ENCODE peak calls at places on chromosomes 16 and 17, in ten cellular contexts. B is AG04450; V is thoracic aorta; I is endodermal cell; M is CD8-positive, alpha-beta memory T cell; P is naive thymus-derived CD4-positive, alpha-beta T cell; F is tibial artery; J is neural progenitor cell; Z is uterus; O is IMR-90. R is an unnamed sample.

GRCh38 chr17:79116575-79117368 is 42.1 kb downstream of the ENGASE start:
- DNase-seq in B (no peak), I (no peak), F (no peak), M (no peak), V (no peak), Z (no peak), O (no peak), J (no peak), P (no peak), R (no peak)

GRCh38 chr16:54266363-54266955 is 20.1 kb downstream of the IRX3 start:
- DNase-seq in Z (no peak), B (no peak), M (no peak), V (no peak), F (peak), I (no peak), J (no peak), P (no peak), O (no peak), R (no peak)

GRCh38 chr17:82679586-82680465 is 18.7 kb downstream of the RAB40B start:
- DNase-seq in B (no peak), Z (no peak), F (no peak), P (no peak), I (peak), M (no peak), O (no peak), V (no peak), J (peak), R (no peak)

GRCh38 chr16:48895142-48895541 is 285.2 kb upstream of the N4BP1 start:
- DNase-seq in B (no peak), O (no peak), I (peak), F (no peak), V (no peak), J (peak), Z (no peak), P (no peak), M (no peak), R (no peak)

GRCh38 chr17:74177018-74177450 is 26.4 kb upstream of the RPL38 start:
- DNase-seq in F (no peak), O (peak), P (no peak), M (no peak), V (no peak), B (no peak), J (no peak), Z (no peak), I (no peak), R (no peak)

GRCh38 chr17:63550816-63551639 is 751 bp downstream of the DCAF7 start:
- DNase-seq in I (peak), P (no peak), B (no peak), J (peak), M (no peak), F (no peak), O (peak), V (no peak), Z (no peak), R (no peak)

GRCh38 chr17:80742091-80742490 is 197.5 kb downstream of the RPTOR start:
- DNase-seq in I (peak), Z (no peak), M (no peak), V (no peak), B (no peak), J (no peak), O (no peak), P (no peak), F (no peak), R (no peak)

GRCh38 chr17:82217120-82217529 is 4.5 kb upstream of the CCDC57 start:
- DNase-seq in F (peak), I (no peak), V (no peak), B (no peak), M (no peak), Z (no peak), J (no peak), P (no peak), O (no peak), R (peak)

GRCh38 chr17:81731271-81731670 is 19.2 kb downstream of the SLC25A10 start:
- DNase-seq in Z (no peak), P (no peak), B (no peak), M (no peak), O (peak), I (no peak), F (no peak), V (no peak), J (no peak), R (no peak)

DNA sequence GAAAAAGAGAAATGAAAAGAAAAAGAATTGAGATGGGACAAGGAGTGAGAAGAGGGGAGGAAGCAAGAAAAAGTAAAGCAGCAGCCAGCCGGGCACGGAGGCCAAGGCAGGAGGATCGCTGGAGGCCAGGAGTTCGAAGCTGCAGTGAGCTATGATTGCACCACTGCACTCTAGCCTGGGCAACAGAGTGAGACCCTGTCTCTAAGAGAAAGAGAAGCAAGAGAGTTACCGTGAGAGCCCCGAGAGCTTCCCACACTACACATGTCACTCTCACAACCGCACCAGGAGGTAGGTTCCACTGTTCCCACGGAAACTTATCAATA is 18.8 kb upstream of the LITAF start:
- DNase-seq in B (no peak), J (no peak), O (no peak), Z (no peak), F (no peak), I (no peak), V (no peak), P (no peak), M (no peak), R (no peak)
- H3K27ac ChIP-seq in B (no peak), J (no peak), O (no peak), Z (peak), F (no peak), I (no peak), V (no peak), P (no peak), M (no peak), R (no peak)

GRCh38 chr17:1074886-1075665 is 78.1 kb downstream of the TIMM22 start:
- DNase-seq in F (no peak), M (no peak), V (no peak), P (no peak), J (no peak), Z (no peak), B (no peak), I (peak), O (no peak), R (no peak)
- H3K27ac ChIP-seq in F (no peak), M (no peak), V (no peak), P (no peak), J (no peak), Z (no peak), B (no peak), I (no peak), O (no peak), R (peak)

GRCh38 chr17:1872976-1873375 is 43.2 kb downstream of the RPA1 start:
- DNase-seq in V (no peak), M (no peak), P (no peak), J (no peak), O (no peak), F (no peak), Z (no peak), B (no peak), I (no peak), R (no peak)
- H3K27ac ChIP-seq in V (no peak), M (no peak), P (peak), J (no peak), O (no peak), F (no peak), Z (no peak), B (no peak), I (no peak), R (no peak)

GRCh38 chr17:28599311-28600184 is 723 bp upstream of the SPAG5 start:
- DNase-seq in Z (peak), P (no peak), V (peak), M (peak), J (no peak), O (peak), B (peak), F (peak), I (no peak), R (peak)
- H3K27ac ChIP-seq in Z (peak), P (peak), V (peak), M (peak), J (no peak), O (peak), B (peak), F (peak), I (peak), R (peak)

DNA sequence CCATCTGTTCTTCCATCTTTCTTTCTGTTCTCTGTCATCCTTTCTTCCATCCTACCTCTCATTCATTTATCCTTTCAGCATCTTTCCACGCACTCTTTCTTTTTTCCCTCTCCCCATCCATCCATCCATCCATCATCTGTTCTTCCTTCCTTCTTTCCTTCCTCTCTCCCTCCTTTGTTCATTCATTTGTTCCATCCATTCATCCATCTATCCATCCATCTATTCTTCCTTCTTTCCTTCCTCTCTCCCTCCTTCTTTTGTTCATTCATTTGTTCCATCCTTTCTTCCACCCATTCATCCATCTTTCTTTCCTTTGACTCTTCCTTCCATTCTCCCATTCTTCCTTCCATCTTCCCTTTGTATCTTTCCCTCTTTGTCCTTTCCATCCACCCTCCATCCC is 39.2 kb downstream of the ARHGAP23 start:
- DNase-seq in Z (no peak), P (no peak), B (no peak), I (no peak), F (no peak), J (no peak), M (no peak), V (no peak), O (no peak), R (no peak)
- H3K27ac ChIP-seq in Z (no peak), P (no peak), B (no peak), I (no peak), F (peak), J (no peak), M (no peak), V (no peak), O (no peak), R (no peak)

GRCh38 chr16:74252329-74252728 is 44.3 kb upstream of the PSMD7 start:
- DNase-seq in M (no peak), V (no peak), I (no peak), J (no peak), Z (no peak), O (no peak), F (no peak), B (no peak), P (no peak), R (no peak)
- H3K27ac ChIP-seq in M (no peak), V (no peak), I (no peak), J (no peak), Z (no peak), O (no peak), F (no peak), B (no peak), P (no peak), R (no peak)

DNA sequence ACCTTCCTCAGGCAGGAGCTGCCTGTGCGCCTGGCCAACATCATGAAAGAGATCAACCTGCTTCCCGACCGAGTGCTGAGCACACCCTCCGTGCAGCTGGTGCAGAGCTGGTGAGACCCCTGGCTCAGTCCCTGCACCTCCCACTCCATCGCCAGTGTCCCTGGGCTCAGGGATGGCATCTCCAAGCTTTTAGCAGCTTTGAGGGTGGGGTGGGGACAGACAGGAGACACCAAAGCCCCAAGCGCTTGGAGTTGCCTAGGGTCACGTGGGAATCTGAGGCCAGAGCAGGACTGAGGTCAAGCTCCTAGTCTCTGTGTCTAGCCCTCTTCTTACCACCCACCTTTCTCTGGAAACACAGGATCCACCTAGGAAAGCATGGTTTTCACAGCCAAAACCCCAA is 2.3 kb downstream of the PDK2 start:
- DNase-seq in B (no peak), V (no peak), I (no peak), F (no peak), Z (no peak), P (no peak), O (no peak), M (no peak), J (no peak), R (no peak)
- H3K27ac ChIP-seq in B (no peak), V (no peak), I (no peak), F (peak), Z (no peak), P (no peak), O (no peak), M (no peak), J (no peak), R (peak)

GRCh38 chr16:82301108-82301755 is 131.2 kb upstream of the MPHOSPH6 start:
- DNase-seq in B (no peak), Z (no peak), J (no peak), V (no peak), M (no peak), F (no peak), P (no peak), I (no peak), O (no peak), R (no peak)
- H3K27ac ChIP-seq in B (no peak), Z (no peak), J (no peak), V (no peak), M (no peak), F (no peak), P (no peak), I (no peak), O (no peak), R (no peak)

GRCh38 chr16:82628741-82629140 is 2.0 kb downstream of the CDH13 start:
- DNase-seq in J (no peak), I (no peak), F (no peak), O (no peak), V (no peak), M (no peak), B (no peak), Z (no peak), P (no peak), R (no peak)
- H3K27ac ChIP-seq in J (no peak), I (no peak), F (peak), O (no peak), V (peak), M (no peak), B (peak), Z (peak), P (no peak), R (peak)

DNA sequence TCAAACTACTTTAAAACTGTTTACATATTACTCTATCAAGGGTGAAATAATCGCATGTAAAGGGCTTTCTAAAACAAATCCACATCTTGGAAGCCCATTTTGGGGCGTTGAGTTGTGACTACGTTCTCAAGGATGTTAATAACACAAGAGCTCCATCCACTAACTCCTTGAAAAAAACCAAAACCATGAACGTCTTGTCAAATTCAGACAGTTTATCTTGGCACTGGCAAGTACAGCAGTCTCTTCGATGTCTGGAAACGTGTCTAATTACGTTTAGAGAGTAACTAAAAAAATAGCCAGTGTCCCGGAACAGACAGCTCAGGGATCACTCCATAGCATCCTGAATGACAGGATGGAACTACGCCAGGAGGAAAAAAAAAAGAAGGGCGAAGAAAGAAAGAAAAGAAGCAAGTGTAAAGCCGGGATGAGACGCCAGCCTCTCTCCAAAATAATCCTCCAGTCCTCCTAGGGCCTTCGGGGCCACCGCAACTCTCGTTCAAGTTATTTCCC is 965 bp downstream of the MYO1D start:
- DNase-seq in I (no peak), V (no peak), B (no peak), M (no peak), P (no peak), Z (no peak), O (peak), J (no peak), F (no peak), R (no peak)
- H3K27ac ChIP-seq in I (no peak), V (peak), B (no peak), M (peak), P (peak), Z (peak), O (no peak), J (no peak), F (peak), R (peak)